ENCODE peak calls at places on chromosomes 1 and 21, in four cellular contexts. One of them, this sample, is unnamed.

GRCh38 chr1:74748962-74749361 is 16.0 kb downstream of the TYW3 start:
- DNase-seq in T-helper 17 cell: no peak
- DNase-seq in retina: no peak
- DNase-seq in cardiac fibroblast: no peak
- DNase-seq in this sample: no peak

GRCh38 chr1:201718346-201719202 is 110.4 kb upstream of the IPO9 start:
- DNase-seq in retina: no peak
- DNase-seq in T-helper 17 cell: no peak
- DNase-seq in cardiac fibroblast: no peak
- DNase-seq in this sample: no peak

GRCh38 chr1:16022393-16022792 is 557 bp downstream of the CLCNKA start:
- DNase-seq in cardiac fibroblast: no peak
- DNase-seq in T-helper 17 cell: no peak
- DNase-seq in retina: no peak
- DNase-seq in this sample: no peak

GRCh38 chr1:155309423-155310021 is 856 bp downstream of the FDPS start:
- DNase-seq in retina: no peak
- DNase-seq in T-helper 17 cell: no peak
- DNase-seq in cardiac fibroblast: peak
- DNase-seq in this sample: peak

GRCh38 chr1:4375812-4376211 is 278.6 kb upstream of the AJAP1 start:
- DNase-seq in T-helper 17 cell: no peak
- DNase-seq in cardiac fibroblast: no peak
- DNase-seq in retina: no peak
- DNase-seq in this sample: no peak

GRCh38 chr1:231923461-231924132 is 297.0 kb downstream of the DISC1 start:
- DNase-seq in cardiac fibroblast: peak
- DNase-seq in T-helper 17 cell: no peak
- DNase-seq in retina: no peak
- DNase-seq in this sample: no peak

GRCh38 chr1:181397841-181398240 is 85.5 kb upstream of the CACNA1E start:
- DNase-seq in cardiac fibroblast: no peak
- DNase-seq in T-helper 17 cell: peak
- DNase-seq in retina: no peak
- DNase-seq in this sample: no peak

GRCh38 chr1:155083865-155084721 is 5.5 kb downstream of the EFNA3 start:
- DNase-seq in cardiac fibroblast: peak
- DNase-seq in retina: no peak
- DNase-seq in T-helper 17 cell: no peak
- DNase-seq in this sample: no peak

GRCh38 chr1:42259059-42259738 is 75.8 kb downstream of the FOXJ3 start:
- DNase-seq in retina: no peak
- DNase-seq in cardiac fibroblast: peak
- DNase-seq in T-helper 17 cell: no peak
- DNase-seq in this sample: no peak

GRCh38 chr1:173444757-173445156 is 32.4 kb upstream of the PRDX6 start:
- DNase-seq in retina: no peak
- DNase-seq in T-helper 17 cell: no peak
- DNase-seq in cardiac fibroblast: no peak
- DNase-seq in this sample: no peak

GRCh38 chr1:27356628-27357280 is 10.0 kb downstream of the MAP3K6 start:
- DNase-seq in cardiac fibroblast: no peak
- DNase-seq in T-helper 17 cell: no peak
- DNase-seq in retina: no peak
- DNase-seq in this sample: no peak

GRCh38 chr21:36337099-36337509 is 17.1 kb downstream of the MORC3 start:
- DNase-seq in cardiac fibroblast: peak
- DNase-seq in T-helper 17 cell: no peak
- DNase-seq in retina: no peak
- DNase-seq in this sample: no peak

GRCh38 chr1:2124446-2125198 is 70.0 kb downstream of the FAAP20 start:
- DNase-seq in T-helper 17 cell: no peak
- DNase-seq in cardiac fibroblast: no peak
- DNase-seq in retina: no peak
- DNase-seq in this sample: no peak

GRCh38 chr1:198678901-198679329 is 40.1 kb downstream of the PTPRC start:
- DNase-seq in cardiac fibroblast: no peak
- DNase-seq in retina: no peak
- DNase-seq in T-helper 17 cell: peak
- DNase-seq in this sample: no peak

GRCh38 chr1:60103186-60103585 is 29.6 kb upstream of the C1orf87 start:
- DNase-seq in retina: no peak
- DNase-seq in T-helper 17 cell: no peak
- DNase-seq in cardiac fibroblast: no peak
- DNase-seq in this sample: no peak

GRCh38 chr1:152622803-152623202 is at the start of gene LCE3A:
- DNase-seq in T-helper 17 cell: no peak
- DNase-seq in cardiac fibroblast: no peak
- DNase-seq in retina: no peak
- DNase-seq in this sample: no peak

This sample was measured in effector CD8-positive, alpha-beta T cell.